ENCODE peak calls at places on chromosome 13, in six cellular contexts. L is GM23338, Q is sigmoid colon, Z is stomach, D is breast epithelium, O is transverse colon. N is an unnamed sample.

GRCh38 chr13:109355129-109355528 is 431.3 kb downstream of the IRS2 start:
- DNase-seq in Z (no peak), O (no peak), Q (no peak), D (no peak), L (no peak), N (no peak)

GRCh38 chr13:47218611-47219010 is 321.8 kb upstream of the HTR2A start:
- DNase-seq in O (no peak), Z (no peak), L (no peak), D (no peak), Q (no peak), N (no peak)

GRCh38 chr13:66937423-66937822 is 292.7 kb downstream of the PCDH9 start:
- DNase-seq in D (no peak), O (no peak), Z (no peak), Q (no peak), L (no peak), N (no peak)

GRCh38 chr13:110360598-110360997 is 53.5 kb downstream of the COL4A2 start:
- DNase-seq in Z (no peak), D (no peak), O (no peak), Q (no peak), L (no peak), N (no peak)

GRCh38 chr13:32650705-32651311 is 64.6 kb downstream of the PDS5B start:
- DNase-seq in Z (peak; percentile 59), D (no peak), O (peak; percentile 58), L (peak; percentile 87), Q (no peak), N (peak; percentile 23)

GRCh38 chr13:44574466-44574855 is 1.7 kb downstream of the TSC22D1 start:
- DNase-seq in L (no peak), Z (no peak), D (no peak), Q (no peak), O (no peak), N (no peak)

GRCh38 chr13:85528578-85529215 is 270.5 kb downstream of the SLITRK6 start:
- DNase-seq in Q (no peak), Z (no peak), D (no peak), O (no peak), L (no peak), N (no peak)

GRCh38 chr13:66803759-66804456 is 426.2 kb downstream of the PCDH9 start:
- DNase-seq in O (no peak), D (no peak), Q (no peak), L (no peak), Z (no peak), N (no peak)

GRCh38 chr13:35984776-35985453 is 146.3 kb downstream of the DCLK1 start:
- DNase-seq in Q (no peak), Z (no peak), L (peak; percentile 78), O (no peak), D (no peak), N (no peak)

GRCh38 chr13:50149932-50150331 is 134.7 kb downstream of the KCNRG start:
- DNase-seq in L (no peak), Q (no peak), D (no peak), O (no peak), Z (peak; percentile 86), N (no peak)

GRCh38 chr13:47908200-47908902 is 92.7 kb downstream of the SUCLA2 start:
- DNase-seq in O (no peak), Q (no peak), Z (no peak), D (no peak), L (no peak), N (no peak)

GRCh38 chr13:47076536-47076935 is 179.7 kb upstream of the HTR2A start:
- DNase-seq in D (no peak), Q (no peak), O (no peak), L (no peak), Z (no peak), N (no peak)

GRCh38 chr13:94090773-94091172 is 388.7 kb downstream of the DCT start:
- DNase-seq in O (no peak), Z (no peak), D (no peak), L (no peak), Q (no peak), N (no peak)

GRCh38 chr13:46666727-46667456 is 113.9 kb downstream of the LRCH1 start:
- DNase-seq in O (no peak), Z (no peak), D (no peak), Q (no peak), L (peak; percentile 87), N (no peak)

GRCh38 chr13:44153536-44153935 is 220.1 kb upstream of the SERP2 start:
- DNase-seq in D (no peak), Q (no peak), L (no peak), Z (no peak), O (no peak), N (no peak)

GRCh38 chr13:74134777-74135305 is 637 bp upstream of the KLF12 start:
- DNase-seq in L (no peak), Z (peak; percentile 67), D (no peak), Q (peak; percentile 74), O (peak; percentile 75), N (peak; percentile 18)

GRCh38 chr13:94427313-94427712 is 52.2 kb downstream of the DCT start:
- DNase-seq in D (no peak), O (no peak), Z (no peak), Q (no peak), L (no peak), N (no peak)

GRCh38 chr13:107585466-107585865 is 629.9 kb downstream of the LIG4 start:
- DNase-seq in Q (no peak), D (no peak), L (no peak), O (no peak), Z (no peak), N (no peak)

GRCh38 chr13:26629260-26629659 is 71.8 kb downstream of the WASF3 start:
- DNase-seq in Q (no peak), Z (no peak), D (no peak), O (no peak), L (peak; percentile 44), N (no peak)

GRCh38 chr13:64471916-64472315 is 2758.2 kb downstream of the PCDH9 start:
- DNase-seq in O (no peak), L (peak; percentile 37), D (no peak), Q (no peak), Z (no peak), N (no peak)

GRCh38 chr13:99313473-99313872 is 6.3 kb upstream of the GPR183 start:
- DNase-seq in Q (no peak), Z (no peak), O (no peak), L (peak; percentile 45), D (no peak), N (no peak)

GRCh38 chr13:69551193-69551592 is 556.4 kb upstream of the ATXN8OS start:
- DNase-seq in D (no peak), L (no peak), Q (no peak), Z (no peak), O (no peak), N (no peak)

GRCh38 chr13:42272115-42272756 is at the start of gene AKAP11:
- DNase-seq in D (peak; percentile 26), Z (peak; percentile 45), Q (peak; percentile 76), O (peak; percentile 51), L (peak; percentile 73), N (peak; percentile 26)
- TF ChIP-seq POLR2AphosphoS5 in D (no peak), Z (no peak), Q (peak; percentile 3), O (no peak), L (peak; percentile 16), N (no peak)

GRCh38 chr13:55577082-55577846 is 1563.5 kb upstream of the PRR20A start:
- DNase-seq in L (peak; percentile 15), Z (no peak), Q (no peak), D (no peak), O (no peak), N (no peak)
- TF ChIP-seq POLR2AphosphoS5 in L (peak; percentile 56), Z (no peak), Q (no peak), D (no peak), O (no peak), N (no peak)

DNA sequence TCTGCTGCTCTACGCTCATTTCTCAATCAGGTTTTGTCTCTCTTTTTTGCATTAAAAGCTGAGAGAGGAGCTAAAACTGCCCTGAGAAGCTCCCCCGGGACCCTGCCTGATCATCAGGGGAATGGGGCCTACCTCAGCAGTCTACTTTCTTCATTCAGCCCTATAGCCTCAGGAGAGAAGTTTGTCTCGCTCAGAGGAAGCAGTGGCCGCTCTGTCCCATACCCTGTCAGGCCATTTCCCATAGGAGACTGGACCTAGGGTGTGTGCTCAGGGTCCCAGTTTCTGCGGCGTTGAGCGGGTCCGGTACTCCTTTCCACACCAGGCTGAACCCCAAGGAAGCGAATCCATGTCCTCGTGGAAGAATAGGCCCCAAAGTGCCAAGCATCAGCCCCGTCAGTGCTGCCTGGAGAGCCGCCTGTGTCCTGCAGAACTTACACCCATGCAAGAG is 21.7 kb downstream of the UBE2L5 start:
- DNase-seq in O (no peak), Z (no peak), L (no peak), D (no peak), Q (no peak), N (no peak)
- TF ChIP-seq POLR2AphosphoS5 in O (no peak), Z (no peak), L (no peak), D (no peak), Q (no peak), N (no peak)

GRCh38 chr13:88925954-88926353 is 1254.8 kb downstream of the SLITRK5 start:
- DNase-seq in D (peak; percentile 28), Z (no peak), L (no peak), Q (no peak), O (no peak), N (no peak)

GRCh38 chr13:88919970-88920628 is 1248.9 kb downstream of the SLITRK5 start:
- DNase-seq in Z (no peak), D (no peak), Q (no peak), L (no peak), O (no peak), N (no peak)
- TF ChIP-seq POLR2AphosphoS5 in Z (no peak), D (no peak), Q (no peak), L (no peak), O (no peak), N (no peak)

GRCh38 chr13:75910591-75910990 is 274.5 kb downstream of the LMO7 start:
- DNase-seq in L (no peak), D (no peak), O (no peak), Z (no peak), Q (no peak), N (no peak)

GRCh38 chr13:75906315-75906714 is 270.2 kb downstream of the LMO7 start:
- DNase-seq in Q (no peak), D (no peak), O (no peak), L (peak; percentile 23), Z (no peak), N (no peak)

GRCh38 chr13:75907044-75907443 is 270.9 kb downstream of the LMO7 start:
- DNase-seq in L (no peak), O (no peak), Z (no peak), D (no peak), Q (no peak), N (no peak)

GRCh38 chr13:75904012-75904411 is 267.9 kb downstream of the LMO7 start:
- DNase-seq in L (no peak), Q (no peak), Z (no peak), O (no peak), D (no peak), N (no peak)

DNA sequence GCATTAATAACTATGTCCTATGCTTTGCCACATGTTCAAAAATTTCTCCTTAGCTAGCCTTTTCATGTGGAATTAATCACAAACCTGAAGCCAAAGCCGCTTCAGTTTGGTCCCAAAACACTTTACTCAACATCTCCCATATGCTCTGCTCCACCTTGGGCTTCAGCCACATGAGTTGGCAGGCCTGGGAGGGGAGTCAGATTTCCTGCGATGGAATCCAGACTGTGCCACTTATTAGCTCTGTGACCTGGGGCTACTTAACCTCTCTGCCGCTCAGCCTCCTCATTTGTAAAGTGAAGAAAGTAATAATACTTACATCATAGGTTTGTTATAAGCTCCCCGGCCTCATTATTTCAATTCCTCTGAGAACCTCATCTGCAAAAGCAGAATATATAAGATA is 272.0 kb downstream of the LMO7 start:
- DNase-seq in L (no peak), D (no peak), Q (no peak), Z (no peak), O (no peak), N (no peak)
- TF ChIP-seq POLR2AphosphoS5 in L (no peak), D (no peak), Q (no peak), Z (peak; percentile 31), O (no peak), N (no peak)

GRCh38 chr13:77219401-77219800 is 107.5 kb downstream of the MYCBP2 start:
- DNase-seq in D (no peak), Q (no peak), L (no peak), Z (no peak), O (no peak), N (no peak)
- TF ChIP-seq POLR2AphosphoS5 in D (no peak), Q (no peak), L (no peak), Z (no peak), O (no peak), N (no peak)

N was measured in prostate gland.